ENCODE peak calls at places on chromosomes 6 and 20, in five cellular contexts. One of them, this sample, is unnamed.

GRCh38 chr6:34025851-34026250 is 120.0 kb downstream of the GRM4 start:
- DNase-seq in AG09309: no peak
- DNase-seq in stimulated activated naive B cell treated with anti-CD40 and anti-IgM and Interleukin-4, amounts not matched to agents 10 μg/mL and 1 μg/mL and 100 μg/mL, for 72 hours: no peak
- DNase-seq in fibroblast of the conjunctiva: no peak
- DNase-seq in Panc1: no peak
- DNase-seq in this sample: no peak

GRCh38 chr20:49569403-49570115 is 1.6 kb upstream of the PTGIS start:
- DNase-seq in AG09309: no peak
- DNase-seq in stimulated activated naive B cell treated with anti-CD40 and anti-IgM and Interleukin-4, amounts not matched to agents 10 μg/mL and 1 μg/mL and 100 μg/mL, for 72 hours: no peak
- DNase-seq in fibroblast of the conjunctiva: no peak
- DNase-seq in Panc1: no peak
- DNase-seq in this sample: no peak

GRCh38 chr20:40584128-40584819 is 104.8 kb downstream of the MAFB start:
- DNase-seq in AG09309: no peak
- DNase-seq in stimulated activated naive B cell treated with anti-CD40 and anti-IgM and Interleukin-4, amounts not matched to agents 10 μg/mL and 1 μg/mL and 100 μg/mL, for 72 hours: no peak
- DNase-seq in fibroblast of the conjunctiva: no peak
- DNase-seq in Panc1: no peak
- DNase-seq in this sample: no peak

GRCh38 chr6:52362443-52363221 is 681 bp downstream of the PAQR8 start:
- DNase-seq in AG09309: no peak
- DNase-seq in stimulated activated naive B cell treated with anti-CD40 and anti-IgM and Interleukin-4, amounts not matched to agents 10 μg/mL and 1 μg/mL and 100 μg/mL, for 72 hours: peak; percentile 22
- DNase-seq in fibroblast of the conjunctiva: no peak
- DNase-seq in Panc1: no peak
- DNase-seq in this sample: peak; percentile 75

GRCh38 chr20:22515264-22515663 is 69.1 kb downstream of the FOXA2 start:
- DNase-seq in AG09309: no peak
- DNase-seq in stimulated activated naive B cell treated with anti-CD40 and anti-IgM and Interleukin-4, amounts not matched to agents 10 μg/mL and 1 μg/mL and 100 μg/mL, for 72 hours: no peak
- DNase-seq in fibroblast of the conjunctiva: no peak
- DNase-seq in Panc1: no peak
- DNase-seq in this sample: no peak

GRCh38 chr6:33199687-33200233 is 705 bp downstream of the RXRB start:
- DNase-seq in AG09309: no peak
- DNase-seq in stimulated activated naive B cell treated with anti-CD40 and anti-IgM and Interleukin-4, amounts not matched to agents 10 μg/mL and 1 μg/mL and 100 μg/mL, for 72 hours: peak; percentile 56
- DNase-seq in fibroblast of the conjunctiva: no peak
- DNase-seq in Panc1: no peak
- DNase-seq in this sample: peak; percentile 86

GRCh38 chr6:40999498-41000070 is 39.4 kb downstream of the UNC5CL start:
- DNase-seq in AG09309: no peak
- DNase-seq in stimulated activated naive B cell treated with anti-CD40 and anti-IgM and Interleukin-4, amounts not matched to agents 10 μg/mL and 1 μg/mL and 100 μg/mL, for 72 hours: peak; percentile 20
- DNase-seq in fibroblast of the conjunctiva: peak; percentile 22
- DNase-seq in Panc1: no peak
- DNase-seq in this sample: peak; percentile 59

GRCh38 chr6:125046107-125046925 is 84.1 kb downstream of the RNF217 start:
- DNase-seq in AG09309: no peak
- DNase-seq in stimulated activated naive B cell treated with anti-CD40 and anti-IgM and Interleukin-4, amounts not matched to agents 10 μg/mL and 1 μg/mL and 100 μg/mL, for 72 hours: no peak
- DNase-seq in fibroblast of the conjunctiva: no peak
- DNase-seq in Panc1: no peak
- DNase-seq in this sample: no peak

GRCh38 chr6:41964201-41964887 is 22.7 kb upstream of the CCND3 start:
- DNase-seq in AG09309: no peak
- DNase-seq in stimulated activated naive B cell treated with anti-CD40 and anti-IgM and Interleukin-4, amounts not matched to agents 10 μg/mL and 1 μg/mL and 100 μg/mL, for 72 hours: no peak
- DNase-seq in fibroblast of the conjunctiva: no peak
- DNase-seq in Panc1: no peak
- DNase-seq in this sample: no peak

GRCh38 chr6:122789078-122789861 is at the start of gene SMPDL3A:
- DNase-seq in AG09309: peak; percentile 55
- DNase-seq in stimulated activated naive B cell treated with anti-CD40 and anti-IgM and Interleukin-4, amounts not matched to agents 10 μg/mL and 1 μg/mL and 100 μg/mL, for 72 hours: peak; percentile 4
- DNase-seq in fibroblast of the conjunctiva: peak; percentile 64
- DNase-seq in Panc1: peak; percentile 72
- DNase-seq in this sample: peak; percentile 58

GRCh38 chr6:4786936-4787504 is 10.8 kb downstream of the CDYL start:
- DNase-seq in AG09309: no peak
- DNase-seq in stimulated activated naive B cell treated with anti-CD40 and anti-IgM and Interleukin-4, amounts not matched to agents 10 μg/mL and 1 μg/mL and 100 μg/mL, for 72 hours: no peak
- DNase-seq in fibroblast of the conjunctiva: no peak
- DNase-seq in Panc1: no peak
- DNase-seq in this sample: no peak

GRCh38 chr6:169800116-169800667 is 48.8 kb downstream of the ERMARD start:
- DNase-seq in AG09309: no peak
- DNase-seq in stimulated activated naive B cell treated with anti-CD40 and anti-IgM and Interleukin-4, amounts not matched to agents 10 μg/mL and 1 μg/mL and 100 μg/mL, for 72 hours: no peak
- DNase-seq in fibroblast of the conjunctiva: no peak
- DNase-seq in Panc1: no peak
- DNase-seq in this sample: no peak

GRCh38 chr6:7650876-7651275 is 60.9 kb downstream of the SNRNP48 start:
- DNase-seq in AG09309: peak; percentile 61
- DNase-seq in stimulated activated naive B cell treated with anti-CD40 and anti-IgM and Interleukin-4, amounts not matched to agents 10 μg/mL and 1 μg/mL and 100 μg/mL, for 72 hours: no peak
- DNase-seq in fibroblast of the conjunctiva: no peak
- DNase-seq in Panc1: no peak
- DNase-seq in this sample: no peak

GRCh38 chr20:16707674-16708073 is 22.2 kb upstream of the SNRPB2 start:
- DNase-seq in AG09309: no peak
- DNase-seq in stimulated activated naive B cell treated with anti-CD40 and anti-IgM and Interleukin-4, amounts not matched to agents 10 μg/mL and 1 μg/mL and 100 μg/mL, for 72 hours: no peak
- DNase-seq in fibroblast of the conjunctiva: no peak
- DNase-seq in Panc1: no peak
- DNase-seq in this sample: peak; percentile 28

GRCh38 chr20:61121661-61122060 is 130.4 kb upstream of the CDH4 start:
- DNase-seq in AG09309: no peak
- DNase-seq in stimulated activated naive B cell treated with anti-CD40 and anti-IgM and Interleukin-4, amounts not matched to agents 10 μg/mL and 1 μg/mL and 100 μg/mL, for 72 hours: no peak
- DNase-seq in fibroblast of the conjunctiva: no peak
- DNase-seq in Panc1: no peak
- DNase-seq in this sample: no peak

GRCh38 chr6:43367245-43367984 is 2.0 kb downstream of the ZNF318 start:
- DNase-seq in AG09309: no peak
- DNase-seq in stimulated activated naive B cell treated with anti-CD40 and anti-IgM and Interleukin-4, amounts not matched to agents 10 μg/mL and 1 μg/mL and 100 μg/mL, for 72 hours: no peak
- DNase-seq in fibroblast of the conjunctiva: no peak
- DNase-seq in Panc1: no peak
- DNase-seq in this sample: no peak

GRCh38 chr6:44297063-44298038 is 15.8 kb downstream of the AARS2 start:
- DNase-seq in AG09309: no peak
- DNase-seq in stimulated activated naive B cell treated with anti-CD40 and anti-IgM and Interleukin-4, amounts not matched to agents 10 μg/mL and 1 μg/mL and 100 μg/mL, for 72 hours: peak; percentile 13
- DNase-seq in fibroblast of the conjunctiva: no peak
- DNase-seq in Panc1: no peak
- DNase-seq in this sample: peak; percentile 41

GRCh38 chr6:12228447-12229146 is 61.6 kb upstream of the EDN1 start:
- DNase-seq in AG09309: no peak
- DNase-seq in stimulated activated naive B cell treated with anti-CD40 and anti-IgM and Interleukin-4, amounts not matched to agents 10 μg/mL and 1 μg/mL and 100 μg/mL, for 72 hours: no peak
- DNase-seq in fibroblast of the conjunctiva: no peak
- DNase-seq in Panc1: no peak
- DNase-seq in this sample: no peak

GRCh38 chr20:35510946-35511735 is 18.3 kb downstream of the C20orf173 start:
- DNase-seq in AG09309: no peak
- DNase-seq in stimulated activated naive B cell treated with anti-CD40 and anti-IgM and Interleukin-4, amounts not matched to agents 10 μg/mL and 1 μg/mL and 100 μg/mL, for 72 hours: no peak
- DNase-seq in fibroblast of the conjunctiva: no peak
- DNase-seq in Panc1: no peak
- DNase-seq in this sample: no peak

GRCh38 chr20:31517373-31517772 is 3.1 kb downstream of the HM13 start:
- DNase-seq in AG09309: peak; percentile 28
- DNase-seq in stimulated activated naive B cell treated with anti-CD40 and anti-IgM and Interleukin-4, amounts not matched to agents 10 μg/mL and 1 μg/mL and 100 μg/mL, for 72 hours: no peak
- DNase-seq in fibroblast of the conjunctiva: peak; percentile 59
- DNase-seq in Panc1: no peak
- DNase-seq in this sample: no peak

GRCh38 chr6:87921034-87921433 is 126.6 kb upstream of the SPACA1 start:
- DNase-seq in AG09309: no peak
- DNase-seq in stimulated activated naive B cell treated with anti-CD40 and anti-IgM and Interleukin-4, amounts not matched to agents 10 μg/mL and 1 μg/mL and 100 μg/mL, for 72 hours: no peak
- DNase-seq in fibroblast of the conjunctiva: no peak
- DNase-seq in Panc1: no peak
- DNase-seq in this sample: no peak

GRCh38 chr20:63177134-63177784 is 38.7 kb downstream of the YTHDF1 start:
- DNase-seq in AG09309: no peak
- DNase-seq in stimulated activated naive B cell treated with anti-CD40 and anti-IgM and Interleukin-4, amounts not matched to agents 10 μg/mL and 1 μg/mL and 100 μg/mL, for 72 hours: no peak
- DNase-seq in fibroblast of the conjunctiva: no peak
- DNase-seq in Panc1: no peak
- DNase-seq in this sample: no peak

GRCh38 chr6:44662461-44663121 is 275.1 kb downstream of the CDC5L start:
- DNase-seq in AG09309: peak; percentile 61
- DNase-seq in stimulated activated naive B cell treated with anti-CD40 and anti-IgM and Interleukin-4, amounts not matched to agents 10 μg/mL and 1 μg/mL and 100 μg/mL, for 72 hours: no peak
- DNase-seq in fibroblast of the conjunctiva: no peak
- DNase-seq in Panc1: no peak
- DNase-seq in this sample: no peak

GRCh38 chr6:75735491-75736186 is 13.4 kb upstream of the MYO6 start:
- DNase-seq in AG09309: no peak
- DNase-seq in stimulated activated naive B cell treated with anti-CD40 and anti-IgM and Interleukin-4, amounts not matched to agents 10 μg/mL and 1 μg/mL and 100 μg/mL, for 72 hours: no peak
- DNase-seq in fibroblast of the conjunctiva: no peak
- DNase-seq in Panc1: no peak
- DNase-seq in this sample: no peak

GRCh38 chr6:83838727-83839126 is 14.4 kb upstream of the RIPPLY2 start:
- DNase-seq in AG09309: no peak
- DNase-seq in stimulated activated naive B cell treated with anti-CD40 and anti-IgM and Interleukin-4, amounts not matched to agents 10 μg/mL and 1 μg/mL and 100 μg/mL, for 72 hours: no peak
- DNase-seq in fibroblast of the conjunctiva: no peak
- DNase-seq in Panc1: no peak
- DNase-seq in this sample: no peak

GRCh38 chr20:25314497-25315417 is 66.9 kb downstream of the PYGB start:
- DNase-seq in AG09309: no peak
- DNase-seq in stimulated activated naive B cell treated with anti-CD40 and anti-IgM and Interleukin-4, amounts not matched to agents 10 μg/mL and 1 μg/mL and 100 μg/mL, for 72 hours: no peak
- DNase-seq in fibroblast of the conjunctiva: no peak
- DNase-seq in Panc1: no peak
- DNase-seq in this sample: no peak

GRCh38 chr6:153702671-153703070 is 336.4 kb upstream of the OPRM1 start:
- DNase-seq in AG09309: no peak
- DNase-seq in stimulated activated naive B cell treated with anti-CD40 and anti-IgM and Interleukin-4, amounts not matched to agents 10 μg/mL and 1 μg/mL and 100 μg/mL, for 72 hours: no peak
- DNase-seq in fibroblast of the conjunctiva: no peak
- DNase-seq in Panc1: no peak
- DNase-seq in this sample: no peak

GRCh38 chr6:108714012-108714773 is 134.0 kb upstream of the ARMC2 start:
- DNase-seq in AG09309: no peak
- DNase-seq in stimulated activated naive B cell treated with anti-CD40 and anti-IgM and Interleukin-4, amounts not matched to agents 10 μg/mL and 1 μg/mL and 100 μg/mL, for 72 hours: no peak
- DNase-seq in fibroblast of the conjunctiva: peak; percentile 50
- DNase-seq in Panc1: no peak
- DNase-seq in this sample: no peak

GRCh38 chr6:137217801-137218472 is 1.2 kb downstream of the IFNGR1 start:
- DNase-seq in AG09309: no peak
- DNase-seq in stimulated activated naive B cell treated with anti-CD40 and anti-IgM and Interleukin-4, amounts not matched to agents 10 μg/mL and 1 μg/mL and 100 μg/mL, for 72 hours: peak; percentile 31
- DNase-seq in fibroblast of the conjunctiva: no peak
- DNase-seq in Panc1: no peak
- DNase-seq in this sample: no peak

GRCh38 chr6:2839982-2840793 is 1.5 kb downstream of the SERPINB1 start:
- DNase-seq in AG09309: no peak
- DNase-seq in stimulated activated naive B cell treated with anti-CD40 and anti-IgM and Interleukin-4, amounts not matched to agents 10 μg/mL and 1 μg/mL and 100 μg/mL, for 72 hours: no peak
- DNase-seq in fibroblast of the conjunctiva: no peak
- DNase-seq in Panc1: no peak
- DNase-seq in this sample: no peak

GRCh38 chr6:80638222-80639055 is 532.0 kb downstream of the BCKDHB start:
- DNase-seq in AG09309: peak; percentile 56
- DNase-seq in stimulated activated naive B cell treated with anti-CD40 and anti-IgM and Interleukin-4, amounts not matched to agents 10 μg/mL and 1 μg/mL and 100 μg/mL, for 72 hours: no peak
- DNase-seq in fibroblast of the conjunctiva: peak; percentile 69
- DNase-seq in Panc1: peak; percentile 74
- DNase-seq in this sample: no peak

GRCh38 chr6:98929498-98930060 is 18.2 kb downstream of the FBXL4 start:
- DNase-seq in AG09309: no peak
- DNase-seq in stimulated activated naive B cell treated with anti-CD40 and anti-IgM and Interleukin-4, amounts not matched to agents 10 μg/mL and 1 μg/mL and 100 μg/mL, for 72 hours: no peak
- DNase-seq in fibroblast of the conjunctiva: no peak
- DNase-seq in Panc1: no peak
- DNase-seq in this sample: no peak

GRCh38 chr6:148037496-148037895 is 305.1 kb upstream of the SASH1 start:
- DNase-seq in AG09309: peak; percentile 23
- DNase-seq in stimulated activated naive B cell treated with anti-CD40 and anti-IgM and Interleukin-4, amounts not matched to agents 10 μg/mL and 1 μg/mL and 100 μg/mL, for 72 hours: no peak
- DNase-seq in fibroblast of the conjunctiva: no peak
- DNase-seq in Panc1: no peak
- DNase-seq in this sample: no peak

This sample was measured in GM10248.